ENCODE peak calls at places on chromosomes 3 and 15, in eight cellular contexts. One of them, this sample, is unnamed.

GRCh38 chr15:74265046-74265639 is 29.0 kb downstream of the CCDC33 start:
- DNase-seq in psoas muscle: peak
- DNase-seq in choroid plexus epithelial cell: peak
- DNase-seq in dorsolateral prefrontal cortex: no peak
- DNase-seq in thyroid gland: peak
- DNase-seq in mucosa of descending colon: no peak
- DNase-seq in cardiac muscle cell: peak
- DNase-seq in cardiac fibroblast: peak
- DNase-seq in this sample: peak

GRCh38 chr15:80550219-80550909 is 144.7 kb upstream of the ABHD17C start:
- DNase-seq in psoas muscle: no peak
- DNase-seq in choroid plexus epithelial cell: peak
- DNase-seq in dorsolateral prefrontal cortex: no peak
- DNase-seq in thyroid gland: no peak
- DNase-seq in mucosa of descending colon: no peak
- DNase-seq in cardiac muscle cell: peak
- DNase-seq in cardiac fibroblast: peak
- DNase-seq in this sample: no peak

GRCh38 chr3:169772530-169772950 is 656 bp upstream of the MYNN start:
- DNase-seq in psoas muscle: no peak
- DNase-seq in choroid plexus epithelial cell: peak
- DNase-seq in dorsolateral prefrontal cortex: peak
- DNase-seq in thyroid gland: peak
- DNase-seq in mucosa of descending colon: no peak
- DNase-seq in cardiac muscle cell: peak
- DNase-seq in cardiac fibroblast: peak
- DNase-seq in this sample: peak

GRCh38 chr15:99306694-99307338 is 55.5 kb downstream of the LRRC28 start:
- DNase-seq in psoas muscle: peak
- DNase-seq in choroid plexus epithelial cell: no peak
- DNase-seq in dorsolateral prefrontal cortex: no peak
- DNase-seq in thyroid gland: peak
- DNase-seq in mucosa of descending colon: no peak
- DNase-seq in cardiac muscle cell: no peak
- DNase-seq in cardiac fibroblast: no peak
- DNase-seq in this sample: no peak

GRCh38 chr15:62462721-62463120 is 297.6 kb upstream of the C2CD4B start:
- DNase-seq in psoas muscle: no peak
- DNase-seq in choroid plexus epithelial cell: no peak
- DNase-seq in dorsolateral prefrontal cortex: no peak
- DNase-seq in thyroid gland: no peak
- DNase-seq in mucosa of descending colon: no peak
- DNase-seq in cardiac muscle cell: no peak
- DNase-seq in cardiac fibroblast: no peak
- DNase-seq in this sample: no peak

GRCh38 chr3:195154111-195154791 is 116.7 kb downstream of the XXYLT1 start:
- DNase-seq in psoas muscle: no peak
- DNase-seq in choroid plexus epithelial cell: peak
- DNase-seq in dorsolateral prefrontal cortex: no peak
- DNase-seq in thyroid gland: peak
- DNase-seq in mucosa of descending colon: no peak
- DNase-seq in cardiac muscle cell: peak
- DNase-seq in cardiac fibroblast: no peak
- DNase-seq in this sample: no peak

GRCh38 chr15:40108061-40108854 is 421 bp downstream of the BMF start:
- DNase-seq in psoas muscle: peak
- DNase-seq in choroid plexus epithelial cell: peak
- DNase-seq in dorsolateral prefrontal cortex: no peak
- DNase-seq in thyroid gland: peak
- DNase-seq in mucosa of descending colon: peak
- DNase-seq in cardiac muscle cell: peak
- DNase-seq in cardiac fibroblast: peak
- DNase-seq in this sample: peak

GRCh38 chr3:56864886-56865527 is 63.3 kb upstream of the ARHGEF3 start:
- DNase-seq in psoas muscle: no peak
- DNase-seq in choroid plexus epithelial cell: no peak
- DNase-seq in dorsolateral prefrontal cortex: no peak
- DNase-seq in thyroid gland: no peak
- DNase-seq in mucosa of descending colon: no peak
- DNase-seq in cardiac muscle cell: no peak
- DNase-seq in cardiac fibroblast: no peak
- DNase-seq in this sample: no peak

GRCh38 chr3:169710619-169711018 is 47.1 kb upstream of the MECOM start:
- DNase-seq in psoas muscle: no peak
- DNase-seq in choroid plexus epithelial cell: no peak
- DNase-seq in dorsolateral prefrontal cortex: no peak
- DNase-seq in thyroid gland: no peak
- DNase-seq in mucosa of descending colon: no peak
- DNase-seq in cardiac muscle cell: no peak
- DNase-seq in cardiac fibroblast: no peak
- DNase-seq in this sample: no peak

GRCh38 chr15:80480909-80481308 is 76.7 kb downstream of the ARNT2 start:
- DNase-seq in psoas muscle: peak
- DNase-seq in choroid plexus epithelial cell: peak
- DNase-seq in dorsolateral prefrontal cortex: no peak
- DNase-seq in thyroid gland: peak
- DNase-seq in mucosa of descending colon: no peak
- DNase-seq in cardiac muscle cell: peak
- DNase-seq in cardiac fibroblast: peak
- DNase-seq in this sample: no peak

GRCh38 chr15:25884354-25884753 is 21.2 kb upstream of the ATP10A start:
- DNase-seq in psoas muscle: no peak
- DNase-seq in choroid plexus epithelial cell: no peak
- DNase-seq in dorsolateral prefrontal cortex: no peak
- DNase-seq in thyroid gland: no peak
- DNase-seq in mucosa of descending colon: no peak
- DNase-seq in cardiac muscle cell: no peak
- DNase-seq in cardiac fibroblast: no peak
- DNase-seq in this sample: no peak

GRCh38 chr3:84961492-84962255 is 2.9 kb downstream of the CADM2 start:
- DNase-seq in psoas muscle: no peak
- DNase-seq in choroid plexus epithelial cell: no peak
- DNase-seq in dorsolateral prefrontal cortex: peak
- DNase-seq in thyroid gland: no peak
- DNase-seq in mucosa of descending colon: no peak
- DNase-seq in cardiac muscle cell: no peak
- DNase-seq in cardiac fibroblast: no peak
- DNase-seq in this sample: peak

GRCh38 chr3:133209871-133210550 is 171.8 kb downstream of the TMEM108 start:
- DNase-seq in psoas muscle: no peak
- DNase-seq in choroid plexus epithelial cell: no peak
- DNase-seq in dorsolateral prefrontal cortex: no peak
- DNase-seq in thyroid gland: no peak
- DNase-seq in mucosa of descending colon: no peak
- DNase-seq in cardiac muscle cell: peak
- DNase-seq in cardiac fibroblast: peak
- DNase-seq in this sample: no peak

GRCh38 chr15:52559583-52559982 is 9.2 kb downstream of the ARPP19 start:
- DNase-seq in psoas muscle: peak
- DNase-seq in choroid plexus epithelial cell: peak
- DNase-seq in dorsolateral prefrontal cortex: peak
- DNase-seq in thyroid gland: no peak
- DNase-seq in mucosa of descending colon: no peak
- DNase-seq in cardiac muscle cell: peak
- DNase-seq in cardiac fibroblast: peak
- DNase-seq in this sample: no peak

GRCh38 chr3:174548841-174549623 is 310.1 kb upstream of the NAALADL2 start:
- DNase-seq in psoas muscle: no peak
- DNase-seq in choroid plexus epithelial cell: no peak
- DNase-seq in dorsolateral prefrontal cortex: no peak
- DNase-seq in thyroid gland: no peak
- DNase-seq in mucosa of descending colon: no peak
- DNase-seq in cardiac muscle cell: no peak
- DNase-seq in cardiac fibroblast: no peak
- DNase-seq in this sample: no peak

GRCh38 chr15:63236272-63236671 is 41.1 kb upstream of the APH1B start:
- DNase-seq in psoas muscle: no peak
- DNase-seq in choroid plexus epithelial cell: peak
- DNase-seq in dorsolateral prefrontal cortex: no peak
- DNase-seq in thyroid gland: no peak
- DNase-seq in mucosa of descending colon: no peak
- DNase-seq in cardiac muscle cell: peak
- DNase-seq in cardiac fibroblast: peak
- DNase-seq in this sample: no peak

GRCh38 chr3:15982667-15983145 is 184.9 kb upstream of the ANKRD28 start:
- DNase-seq in psoas muscle: peak
- DNase-seq in choroid plexus epithelial cell: peak
- DNase-seq in dorsolateral prefrontal cortex: peak
- DNase-seq in thyroid gland: no peak
- DNase-seq in mucosa of descending colon: no peak
- DNase-seq in cardiac muscle cell: peak
- DNase-seq in cardiac fibroblast: peak
- DNase-seq in this sample: no peak

GRCh38 chr15:52678036-52678467 is 1.1 kb downstream of the ATOSA start:
- DNase-seq in psoas muscle: peak
- DNase-seq in choroid plexus epithelial cell: peak
- DNase-seq in dorsolateral prefrontal cortex: peak
- DNase-seq in thyroid gland: peak
- DNase-seq in mucosa of descending colon: peak
- DNase-seq in cardiac muscle cell: peak
- DNase-seq in cardiac fibroblast: peak
- DNase-seq in this sample: peak

GRCh38 chr3:51712963-51713362 is 6.1 kb downstream of the GRM2 start:
- DNase-seq in psoas muscle: no peak
- DNase-seq in choroid plexus epithelial cell: no peak
- DNase-seq in dorsolateral prefrontal cortex: peak
- DNase-seq in thyroid gland: no peak
- DNase-seq in mucosa of descending colon: no peak
- DNase-seq in cardiac muscle cell: no peak
- DNase-seq in cardiac fibroblast: no peak
- DNase-seq in this sample: no peak

GRCh38 chr3:101779808-101780366 is 876 bp downstream of the NXPE3 start:
- DNase-seq in psoas muscle: no peak
- DNase-seq in choroid plexus epithelial cell: no peak
- DNase-seq in dorsolateral prefrontal cortex: no peak
- DNase-seq in thyroid gland: no peak
- DNase-seq in mucosa of descending colon: no peak
- DNase-seq in cardiac muscle cell: peak
- DNase-seq in cardiac fibroblast: peak
- DNase-seq in this sample: no peak

GRCh38 chr3:119156868-119157267 is 10.9 kb downstream of the TEX55 start:
- DNase-seq in psoas muscle: no peak
- DNase-seq in choroid plexus epithelial cell: no peak
- DNase-seq in dorsolateral prefrontal cortex: no peak
- DNase-seq in thyroid gland: no peak
- DNase-seq in mucosa of descending colon: no peak
- DNase-seq in cardiac muscle cell: no peak
- DNase-seq in cardiac fibroblast: no peak
- DNase-seq in this sample: no peak

DNA sequence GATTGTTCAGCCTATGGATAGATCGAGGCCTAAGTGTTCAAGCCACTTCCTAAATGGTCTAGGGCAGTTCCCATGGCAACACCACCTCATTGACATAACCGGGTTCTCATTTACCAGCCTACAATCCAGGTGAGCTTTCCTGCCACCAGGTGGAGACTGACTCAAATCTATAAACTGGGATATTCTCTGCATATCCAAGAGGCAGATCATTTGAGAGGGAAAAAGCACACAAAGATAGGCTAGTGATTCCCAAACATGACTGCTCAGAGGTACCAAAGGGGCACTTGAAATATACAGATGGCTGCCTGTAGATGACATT is 141.3 kb upstream of the PROK2 start:
- DNase-seq in psoas muscle: no peak
- DNase-seq in choroid plexus epithelial cell: peak
- DNase-seq in dorsolateral prefrontal cortex: no peak
- DNase-seq in thyroid gland: peak
- DNase-seq in mucosa of descending colon: no peak
- DNase-seq in cardiac muscle cell: peak
- DNase-seq in cardiac fibroblast: peak
- DNase-seq in this sample: no peak
- TF ChIP-seq CTCF in psoas muscle: no peak
- TF ChIP-seq CTCF in choroid plexus epithelial cell: peak
- TF ChIP-seq CTCF in dorsolateral prefrontal cortex: no peak
- TF ChIP-seq CTCF in thyroid gland: no peak
- TF ChIP-seq CTCF in mucosa of descending colon: peak
- TF ChIP-seq CTCF in cardiac muscle cell: peak
- TF ChIP-seq CTCF in cardiac fibroblast: no peak
- TF ChIP-seq CTCF in this sample: peak

DNA sequence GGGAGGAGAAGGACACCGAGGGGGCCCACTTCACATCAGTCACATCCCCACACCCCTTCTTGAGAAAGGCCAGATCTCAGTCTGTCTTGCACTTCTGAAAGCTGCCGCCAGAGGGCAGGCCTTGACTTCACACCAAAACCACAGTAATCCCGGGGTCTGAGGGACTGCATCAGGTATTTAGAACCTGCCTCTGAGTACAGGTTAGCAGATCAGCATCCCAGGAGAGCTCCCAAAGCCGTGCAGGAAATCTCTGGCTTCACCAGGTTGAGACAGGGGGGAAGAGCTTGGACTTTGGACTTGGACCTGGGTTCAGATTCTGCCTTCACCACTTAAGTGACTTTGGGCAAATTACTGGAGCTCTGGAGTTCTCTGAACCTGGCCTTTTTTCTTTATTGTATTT is 50.3 kb downstream of the LHFPL4 start:
- DNase-seq in psoas muscle: peak
- DNase-seq in choroid plexus epithelial cell: peak
- DNase-seq in dorsolateral prefrontal cortex: peak
- DNase-seq in thyroid gland: peak
- DNase-seq in mucosa of descending colon: peak
- DNase-seq in cardiac muscle cell: peak
- DNase-seq in cardiac fibroblast: peak
- DNase-seq in this sample: peak
- TF ChIP-seq CTCF in psoas muscle: peak
- TF ChIP-seq CTCF in choroid plexus epithelial cell: peak
- TF ChIP-seq CTCF in dorsolateral prefrontal cortex: peak
- TF ChIP-seq CTCF in thyroid gland: peak
- TF ChIP-seq CTCF in mucosa of descending colon: peak
- TF ChIP-seq CTCF in cardiac muscle cell: peak
- TF ChIP-seq CTCF in cardiac fibroblast: peak
- TF ChIP-seq CTCF in this sample: peak

GRCh38 chr3:182686033-182686886 is 107.0 kb upstream of the ATP11B start:
- DNase-seq in psoas muscle: no peak
- DNase-seq in choroid plexus epithelial cell: no peak
- DNase-seq in dorsolateral prefrontal cortex: no peak
- DNase-seq in thyroid gland: no peak
- DNase-seq in mucosa of descending colon: no peak
- DNase-seq in cardiac muscle cell: no peak
- DNase-seq in cardiac fibroblast: no peak
- DNase-seq in this sample: no peak

GRCh38 chr3:182683335-182684257 is 109.7 kb upstream of the ATP11B start:
- DNase-seq in psoas muscle: no peak
- DNase-seq in choroid plexus epithelial cell: peak
- DNase-seq in dorsolateral prefrontal cortex: peak
- DNase-seq in thyroid gland: peak
- DNase-seq in mucosa of descending colon: peak
- DNase-seq in cardiac muscle cell: peak
- DNase-seq in cardiac fibroblast: peak
- DNase-seq in this sample: peak

GRCh38 chr3:182682263-182683229 is 110.8 kb upstream of the ATP11B start:
- DNase-seq in psoas muscle: peak
- DNase-seq in choroid plexus epithelial cell: peak
- DNase-seq in dorsolateral prefrontal cortex: peak
- DNase-seq in thyroid gland: peak
- DNase-seq in mucosa of descending colon: peak
- DNase-seq in cardiac muscle cell: peak
- DNase-seq in cardiac fibroblast: peak
- DNase-seq in this sample: peak
- TF ChIP-seq CTCF in psoas muscle: peak
- TF ChIP-seq CTCF in choroid plexus epithelial cell: peak
- TF ChIP-seq CTCF in dorsolateral prefrontal cortex: peak
- TF ChIP-seq CTCF in thyroid gland: no peak
- TF ChIP-seq CTCF in mucosa of descending colon: no peak
- TF ChIP-seq CTCF in cardiac muscle cell: peak
- TF ChIP-seq CTCF in cardiac fibroblast: peak
- TF ChIP-seq CTCF in this sample: peak

GRCh38 chr15:92655178-92655995 is at the start of gene FAM174B:
- DNase-seq in psoas muscle: peak
- DNase-seq in choroid plexus epithelial cell: no peak
- DNase-seq in dorsolateral prefrontal cortex: peak
- DNase-seq in thyroid gland: peak
- DNase-seq in mucosa of descending colon: peak
- DNase-seq in cardiac muscle cell: peak
- DNase-seq in cardiac fibroblast: peak
- DNase-seq in this sample: peak
- TF ChIP-seq CTCF in psoas muscle: no peak
- TF ChIP-seq CTCF in choroid plexus epithelial cell: no peak
- TF ChIP-seq CTCF in dorsolateral prefrontal cortex: no peak
- TF ChIP-seq CTCF in thyroid gland: no peak
- TF ChIP-seq CTCF in mucosa of descending colon: no peak
- TF ChIP-seq CTCF in cardiac muscle cell: no peak
- TF ChIP-seq CTCF in cardiac fibroblast: no peak
- TF ChIP-seq CTCF in this sample: no peak